ENCODE peak calls at places on chromosomes 11 and 22, in ten cellular contexts. One of them, this sample, is unnamed.

GRCh38 chr11:128054323-128054910 is 532.9 kb downstream of the ETS1 start:
- DNase-seq in transverse colon: no peak
- DNase-seq in prostate gland: no peak
- DNase-seq in ovary: no peak
- DNase-seq in K562: no peak
- DNase-seq in Peyer's patch: no peak
- DNase-seq in heart left ventricle: no peak
- DNase-seq in GM12891: no peak
- DNase-seq in esophagus muscularis mucosa: no peak
- DNase-seq in uterus: no peak
- DNase-seq in this sample: no peak

GRCh38 chr11:62665630-62666258 is 632 bp downstream of the CSKMT start:
- DNase-seq in transverse colon: peak; percentile 54
- DNase-seq in prostate gland: peak; percentile 16
- DNase-seq in ovary: peak; percentile 65
- DNase-seq in K562: peak; percentile 75
- DNase-seq in Peyer's patch: peak; percentile 75
- DNase-seq in heart left ventricle: peak; percentile 66
- DNase-seq in GM12891: no peak
- DNase-seq in esophagus muscularis mucosa: peak; percentile 92
- DNase-seq in uterus: peak; percentile 59
- DNase-seq in this sample: no peak

GRCh38 chr22:49215840-49216239 is 611.8 kb downstream of the BRD1 start:
- DNase-seq in transverse colon: no peak
- DNase-seq in prostate gland: no peak
- DNase-seq in ovary: no peak
- DNase-seq in K562: no peak
- DNase-seq in Peyer's patch: peak; percentile 9
- DNase-seq in heart left ventricle: no peak
- DNase-seq in GM12891: no peak
- DNase-seq in esophagus muscularis mucosa: no peak
- DNase-seq in uterus: no peak
- DNase-seq in this sample: no peak

GRCh38 chr11:117972589-117973445 is 13.4 kb upstream of the IL10RA start:
- DNase-seq in transverse colon: no peak
- DNase-seq in prostate gland: peak; percentile 46
- DNase-seq in ovary: no peak
- DNase-seq in K562: no peak
- DNase-seq in Peyer's patch: no peak
- DNase-seq in heart left ventricle: no peak
- DNase-seq in GM12891: no peak
- DNase-seq in esophagus muscularis mucosa: peak; percentile 86
- DNase-seq in uterus: no peak
- DNase-seq in this sample: no peak

GRCh38 chr11:11635456-11635855 is 13.7 kb upstream of the GALNT18 start:
- DNase-seq in transverse colon: no peak
- DNase-seq in prostate gland: no peak
- DNase-seq in ovary: no peak
- DNase-seq in K562: no peak
- DNase-seq in Peyer's patch: no peak
- DNase-seq in heart left ventricle: no peak
- DNase-seq in GM12891: no peak
- DNase-seq in esophagus muscularis mucosa: peak; percentile 89
- DNase-seq in uterus: no peak
- DNase-seq in this sample: no peak

GRCh38 chr11:78380615-78381029 is 37.0 kb downstream of the GAB2 start:
- DNase-seq in transverse colon: no peak
- DNase-seq in prostate gland: no peak
- DNase-seq in ovary: no peak
- DNase-seq in K562: no peak
- DNase-seq in Peyer's patch: no peak
- DNase-seq in heart left ventricle: no peak
- DNase-seq in GM12891: no peak
- DNase-seq in esophagus muscularis mucosa: no peak
- DNase-seq in uterus: no peak
- DNase-seq in this sample: no peak

GRCh38 chr22:30809086-30809485 is 114.4 kb downstream of the OSBP2 start:
- DNase-seq in transverse colon: no peak
- DNase-seq in prostate gland: no peak
- DNase-seq in ovary: no peak
- DNase-seq in K562: no peak
- DNase-seq in Peyer's patch: no peak
- DNase-seq in heart left ventricle: no peak
- DNase-seq in GM12891: no peak
- DNase-seq in esophagus muscularis mucosa: no peak
- DNase-seq in uterus: no peak
- DNase-seq in this sample: peak; percentile 25

GRCh38 chr11:2901196-2901796 is 15.7 kb upstream of the CDKN1C start:
- DNase-seq in transverse colon: no peak
- DNase-seq in prostate gland: no peak
- DNase-seq in ovary: peak; percentile 19
- DNase-seq in K562: no peak
- DNase-seq in Peyer's patch: no peak
- DNase-seq in heart left ventricle: no peak
- DNase-seq in GM12891: no peak
- DNase-seq in esophagus muscularis mucosa: no peak
- DNase-seq in uterus: no peak
- DNase-seq in this sample: no peak

GRCh38 chr11:111735262-111736116 is 30.7 kb downstream of the PPP2R1B start:
- DNase-seq in transverse colon: peak; percentile 63
- DNase-seq in prostate gland: no peak
- DNase-seq in ovary: peak; percentile 85
- DNase-seq in K562: no peak
- DNase-seq in Peyer's patch: peak; percentile 73
- DNase-seq in heart left ventricle: peak; percentile 84
- DNase-seq in GM12891: no peak
- DNase-seq in esophagus muscularis mucosa: no peak
- DNase-seq in uterus: peak; percentile 90
- DNase-seq in this sample: peak; percentile 68
- TF ChIP-seq POLR2A in transverse colon: no peak
- TF ChIP-seq POLR2A in prostate gland: no peak
- TF ChIP-seq POLR2A in ovary: peak; percentile 26
- TF ChIP-seq POLR2A in K562: no peak
- TF ChIP-seq POLR2A in Peyer's patch: no peak
- TF ChIP-seq POLR2A in heart left ventricle: no peak
- TF ChIP-seq POLR2A in GM12891: no peak
- TF ChIP-seq POLR2A in esophagus muscularis mucosa: no peak
- TF ChIP-seq POLR2A in uterus: peak; percentile 17
- TF ChIP-seq POLR2A in this sample: peak; percentile 8

DNA sequence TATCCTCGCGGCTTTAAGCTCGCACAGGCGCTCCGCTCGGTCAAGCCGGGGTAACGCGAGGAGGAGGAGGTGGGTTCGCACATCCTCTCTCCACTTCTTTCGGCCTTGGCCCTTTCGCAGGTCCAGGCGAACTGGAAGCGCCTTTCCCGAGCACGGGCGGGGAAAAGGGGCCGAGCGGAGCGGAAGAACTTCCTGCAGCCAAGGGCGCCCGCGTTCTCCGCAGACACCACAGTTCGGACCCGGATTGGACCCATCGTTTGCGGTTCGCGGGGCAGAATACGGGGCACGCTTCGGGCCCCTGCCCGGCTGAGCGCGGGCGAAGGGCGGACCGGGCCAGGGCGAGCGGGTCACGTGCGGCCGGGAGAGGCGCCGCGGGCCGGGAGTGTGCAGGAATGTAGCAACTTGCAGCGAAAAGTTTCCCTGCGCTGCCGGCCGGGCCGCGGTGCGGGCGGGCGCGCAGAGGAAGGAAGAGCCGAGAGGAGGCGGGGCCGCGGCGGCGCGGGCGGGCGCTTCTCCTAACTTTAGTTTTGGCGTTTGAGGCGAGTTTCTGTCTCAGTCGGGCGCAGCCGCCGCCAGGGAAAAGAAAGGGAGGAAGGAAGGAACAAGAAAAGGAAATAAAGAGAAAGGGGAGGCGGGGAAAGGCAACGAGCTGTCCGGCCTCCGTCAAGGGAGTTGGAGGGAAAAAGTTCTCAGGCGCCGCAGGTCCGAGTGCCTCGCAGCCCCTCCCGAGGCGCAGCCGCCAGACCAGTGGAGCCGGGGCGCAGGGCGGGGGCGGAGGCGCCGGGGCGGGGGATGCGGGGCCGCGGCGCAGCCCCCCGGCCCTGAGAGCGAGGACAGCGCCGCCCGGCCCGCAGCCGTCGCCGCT is at the start of gene YAP1:
- DNase-seq in transverse colon: peak; percentile 89
- DNase-seq in prostate gland: peak; percentile 86
- DNase-seq in ovary: peak; percentile 91
- DNase-seq in K562: peak; percentile 53
- DNase-seq in Peyer's patch: peak; percentile 90
- DNase-seq in heart left ventricle: peak; percentile 92
- DNase-seq in GM12891: peak; percentile 46
- DNase-seq in esophagus muscularis mucosa: peak; percentile 95
- DNase-seq in uterus: peak; percentile 88
- DNase-seq in this sample: peak; percentile 42
- TF ChIP-seq POLR2A in transverse colon: peak; percentile 63
- TF ChIP-seq POLR2A in prostate gland: peak; percentile 75
- TF ChIP-seq POLR2A in ovary: peak; percentile 66
- TF ChIP-seq POLR2A in K562: no peak
- TF ChIP-seq POLR2A in Peyer's patch: peak; percentile 67
- TF ChIP-seq POLR2A in heart left ventricle: no peak
- TF ChIP-seq POLR2A in GM12891: no peak
- TF ChIP-seq POLR2A in esophagus muscularis mucosa: no peak
- TF ChIP-seq POLR2A in uterus: peak; percentile 71
- TF ChIP-seq POLR2A in this sample: peak; percentile 41

GRCh38 chr11:28659716-28660348 is 551.6 kb downstream of the METTL15 start:
- DNase-seq in transverse colon: no peak
- DNase-seq in prostate gland: no peak
- DNase-seq in ovary: no peak
- DNase-seq in K562: no peak
- DNase-seq in Peyer's patch: no peak
- DNase-seq in heart left ventricle: no peak
- DNase-seq in GM12891: no peak
- DNase-seq in esophagus muscularis mucosa: no peak
- DNase-seq in uterus: no peak
- DNase-seq in this sample: no peak

GRCh38 chr11:28649922-28650321 is 541.7 kb downstream of the METTL15 start:
- DNase-seq in transverse colon: no peak
- DNase-seq in prostate gland: no peak
- DNase-seq in ovary: no peak
- DNase-seq in K562: no peak
- DNase-seq in Peyer's patch: no peak
- DNase-seq in heart left ventricle: no peak
- DNase-seq in GM12891: no peak
- DNase-seq in esophagus muscularis mucosa: no peak
- DNase-seq in uterus: no peak
- DNase-seq in this sample: no peak

GRCh38 chr11:28657378-28658030 is 549.3 kb downstream of the METTL15 start:
- DNase-seq in transverse colon: no peak
- DNase-seq in prostate gland: no peak
- DNase-seq in ovary: no peak
- DNase-seq in K562: no peak
- DNase-seq in Peyer's patch: no peak
- DNase-seq in heart left ventricle: no peak
- DNase-seq in GM12891: no peak
- DNase-seq in esophagus muscularis mucosa: no peak
- DNase-seq in uterus: no peak
- DNase-seq in this sample: no peak

GRCh38 chr11:28654191-28654590 is 546.0 kb downstream of the METTL15 start:
- DNase-seq in transverse colon: no peak
- DNase-seq in prostate gland: no peak
- DNase-seq in ovary: no peak
- DNase-seq in K562: no peak
- DNase-seq in Peyer's patch: no peak
- DNase-seq in heart left ventricle: no peak
- DNase-seq in GM12891: no peak
- DNase-seq in esophagus muscularis mucosa: no peak
- DNase-seq in uterus: no peak
- DNase-seq in this sample: no peak
- TF ChIP-seq POLR2A in transverse colon: no peak
- TF ChIP-seq POLR2A in prostate gland: no peak
- TF ChIP-seq POLR2A in ovary: no peak
- TF ChIP-seq POLR2A in K562: no peak
- TF ChIP-seq POLR2A in Peyer's patch: no peak
- TF ChIP-seq POLR2A in heart left ventricle: no peak
- TF ChIP-seq POLR2A in GM12891: no peak
- TF ChIP-seq POLR2A in esophagus muscularis mucosa: no peak
- TF ChIP-seq POLR2A in uterus: no peak
- TF ChIP-seq POLR2A in this sample: no peak

GRCh38 chr22:50474711-50475651 is at the start of gene SBF1:
- DNase-seq in transverse colon: peak; percentile 94
- DNase-seq in prostate gland: peak; percentile 91
- DNase-seq in ovary: peak; percentile 91
- DNase-seq in K562: peak; percentile 97
- DNase-seq in Peyer's patch: peak; percentile 96
- DNase-seq in heart left ventricle: peak; percentile 96
- DNase-seq in GM12891: peak; percentile 99
- DNase-seq in esophagus muscularis mucosa: peak; percentile 96
- DNase-seq in uterus: peak; percentile 90
- DNase-seq in this sample: peak; percentile 96
- TF ChIP-seq POLR2A in transverse colon: peak; percentile 50
- TF ChIP-seq POLR2A in prostate gland: peak; percentile 69
- TF ChIP-seq POLR2A in ovary: peak; percentile 68
- TF ChIP-seq POLR2A in K562: peak; percentile 59
- TF ChIP-seq POLR2A in Peyer's patch: peak; percentile 47
- TF ChIP-seq POLR2A in heart left ventricle: peak; percentile 54
- TF ChIP-seq POLR2A in GM12891: no peak
- TF ChIP-seq POLR2A in esophagus muscularis mucosa: peak; percentile 8
- TF ChIP-seq POLR2A in uterus: peak; percentile 71
- TF ChIP-seq POLR2A in this sample: peak; percentile 60

DNA sequence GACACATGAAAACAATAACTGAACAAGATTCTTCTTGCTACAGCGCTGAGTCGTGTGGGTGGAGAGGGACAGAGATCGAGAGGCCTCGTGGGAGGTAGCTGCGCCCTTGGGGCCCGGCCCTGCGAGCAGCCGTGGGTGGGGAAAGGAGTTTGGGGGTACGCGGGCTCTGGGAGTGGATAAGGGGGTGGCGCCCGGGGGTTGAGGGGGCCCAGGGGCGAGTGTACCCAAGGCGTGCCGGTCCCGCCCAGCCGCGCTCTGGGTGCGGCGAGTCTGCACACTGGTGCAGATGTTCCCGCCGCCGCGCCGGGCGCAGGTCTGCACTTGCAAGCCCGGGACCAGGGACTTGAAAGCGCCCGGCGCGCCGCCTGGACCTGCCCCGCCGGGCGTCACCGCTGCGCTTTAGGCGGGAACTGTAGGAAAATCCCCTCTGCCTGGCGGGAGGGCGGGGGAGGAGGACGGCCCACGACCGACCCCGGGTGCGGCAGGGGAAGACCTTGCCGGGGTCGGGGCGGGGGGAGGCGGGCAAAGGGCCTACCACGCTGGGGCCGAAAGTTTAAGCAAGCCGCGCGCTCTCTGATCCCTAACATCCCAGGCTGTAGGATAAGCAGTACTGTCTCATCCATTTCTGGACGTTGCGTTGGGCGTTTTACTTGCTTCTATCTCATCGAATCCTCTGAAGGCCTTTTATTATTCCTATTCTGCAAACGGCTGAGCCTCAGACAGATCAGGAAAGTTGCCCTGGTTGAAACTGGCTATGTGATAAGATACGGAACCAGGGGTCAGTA is 1.4 kb upstream of the KREMEN1 start:
- DNase-seq in transverse colon: peak; percentile 75
- DNase-seq in prostate gland: peak; percentile 80
- DNase-seq in ovary: peak; percentile 57
- DNase-seq in K562: no peak
- DNase-seq in Peyer's patch: peak; percentile 72
- DNase-seq in heart left ventricle: peak; percentile 61
- DNase-seq in GM12891: no peak
- DNase-seq in esophagus muscularis mucosa: no peak
- DNase-seq in uterus: peak; percentile 29
- DNase-seq in this sample: no peak
- TF ChIP-seq POLR2A in transverse colon: peak; percentile 50
- TF ChIP-seq POLR2A in prostate gland: peak; percentile 55
- TF ChIP-seq POLR2A in ovary: no peak
- TF ChIP-seq POLR2A in K562: no peak
- TF ChIP-seq POLR2A in Peyer's patch: no peak
- TF ChIP-seq POLR2A in heart left ventricle: no peak
- TF ChIP-seq POLR2A in GM12891: no peak
- TF ChIP-seq POLR2A in esophagus muscularis mucosa: no peak
- TF ChIP-seq POLR2A in uterus: no peak
- TF ChIP-seq POLR2A in this sample: no peak

This sample was measured in H54.